ENCODE peak calls at places on chromosomes 11 and 22, in eight cellular contexts. S is Karpas-422, R is SK-N-SH, A is neuronal stem cell, J is H1, K is PC-3, C is neural progenitor cell, F is IMR-90. X is an unnamed sample.

GRCh38 chr11:65897020-65897471 is 3.1 kb downstream of the FOSL1 start:
- DNase-seq in F (no peak), J (no peak), C (no peak), K (peak; percentile 30), A (no peak), S (no peak), R (no peak), X (no peak)

GRCh38 chr22:43561421-43562178 is 149.8 kb downstream of the MPPED1 start:
- DNase-seq in A (no peak), F (no peak), C (no peak), R (peak; percentile 74), S (no peak), K (no peak), J (no peak), X (no peak)

GRCh38 chr11:69233761-69234136 is 60.2 kb upstream of the MYEOV start:
- DNase-seq in F (no peak), S (no peak), J (no peak), K (no peak), A (no peak), C (no peak), R (no peak), X (no peak)

GRCh38 chr22:41417622-41418390 is 28.8 kb downstream of the TOB2 start:
- DNase-seq in J (no peak), F (no peak), C (no peak), A (no peak), S (no peak), R (no peak), K (no peak), X (peak; percentile 24)

GRCh38 chr11:35035894-35036408 is 103.0 kb upstream of the CD44 start:
- DNase-seq in K (peak; percentile 74), S (no peak), J (no peak), A (no peak), F (peak; percentile 94), R (no peak), C (no peak), X (peak; percentile 88)

GRCh38 chr11:38169286-38169685 is 1571.2 kb upstream of the RAG2 start:
- DNase-seq in S (no peak), R (no peak), F (peak; percentile 2), A (no peak), K (peak; percentile 85), C (no peak), J (no peak), X (peak; percentile 44)

GRCh38 chr11:8649361-8649760 is 33.1 kb downstream of the TRIM66 start:
- DNase-seq in S (no peak), A (no peak), K (peak; percentile 45), J (no peak), R (no peak), F (peak; percentile 68), C (no peak), X (peak; percentile 29)

GRCh38 chr22:33873666-33874065 is 46.6 kb downstream of the LARGE1 start:
- DNase-seq in F (no peak), R (no peak), A (no peak), S (no peak), J (no peak), C (no peak), K (no peak), X (no peak)

GRCh38 chr11:3171931-3172560 is 6.9 kb upstream of the OSBPL5 start:
- DNase-seq in A (no peak), F (no peak), C (no peak), J (no peak), K (no peak), R (no peak), S (no peak), X (no peak)

GRCh38 chr11:71252782-71253730 is 679 bp upstream of the SHANK2 start:
- DNase-seq in C (peak; percentile 67), A (no peak), S (no peak), F (peak; percentile 68), K (peak; percentile 87), J (no peak), R (no peak), X (no peak)

GRCh38 chr11:68026391-68027105 is 3.9 kb upstream of the NDUFS8 start:
- DNase-seq in A (no peak), S (no peak), C (no peak), K (no peak), R (no peak), F (no peak), J (no peak), X (no peak)

GRCh38 chr22:45217345-45217744 is 23.3 kb downstream of the KIAA0930 start:
- DNase-seq in C (no peak), F (no peak), J (no peak), A (no peak), R (no peak), K (no peak), S (no peak), X (no peak)

GRCh38 chr11:844693-845644 is 2.3 kb downstream of the TSPAN4 start:
- DNase-seq in S (no peak), J (peak; percentile 67), R (peak; percentile 82), C (peak; percentile 83), A (no peak), K (peak; percentile 74), F (peak; percentile 87), X (peak; percentile 92)

GRCh38 chr11:122101625-122102291 is 14.3 kb downstream of the BLID start:
- DNase-seq in K (no peak), J (peak; percentile 58), R (peak; percentile 58), C (peak; percentile 86), A (peak; percentile 65), F (peak; percentile 85), S (no peak), X (peak; percentile 89)

GRCh38 chr11:77776455-77776854 is 44.1 kb downstream of the RSF1 start:
- DNase-seq in C (no peak), A (no peak), F (peak; percentile 20), K (peak; percentile 56), J (no peak), S (peak; percentile 72), R (no peak), X (peak; percentile 49)

GRCh38 chr11:114199051-114199450 is 97.1 kb upstream of the NNMT start:
- DNase-seq in C (no peak), K (no peak), R (no peak), F (no peak), A (no peak), S (no peak), J (no peak), X (no peak)

GRCh38 chr22:47197735-47198500 is 435.5 kb downstream of the TBC1D22A start:
- DNase-seq in S (no peak), A (no peak), R (peak; percentile 30), C (no peak), J (no peak), F (no peak), K (no peak), X (no peak)

GRCh38 chr11:130166457-130166784 is 6.8 kb downstream of the ST14 start:
- DNase-seq in C (no peak), J (no peak), S (no peak), F (peak; percentile 99), R (peak; percentile 46), K (peak; percentile 99), A (no peak), X (peak; percentile 32)

GRCh38 chr11:119742263-119742861 is 13.4 kb upstream of the NECTIN1 start:
- DNase-seq in A (peak; percentile 44), R (peak; percentile 89), J (no peak), F (no peak), K (no peak), C (peak; percentile 71), S (no peak), X (no peak)

GRCh38 chr11:288328-289144 is at the start of gene PGGHG:
- DNase-seq in K (peak; percentile 41), J (no peak), R (peak; percentile 95), A (no peak), F (no peak), C (peak; percentile 74), S (peak; percentile 67), X (no peak)

GRCh38 chr11:15698855-15699254 is 584.1 kb downstream of the INSC start:
- DNase-seq in F (no peak), A (no peak), K (no peak), C (no peak), S (no peak), R (no peak), J (no peak), X (no peak)

GRCh38 chr11:126482586-126483108 is 127.2 kb downstream of the ST3GAL4 start:
- DNase-seq in J (no peak), S (no peak), R (no peak), C (no peak), A (no peak), F (peak; percentile 6), K (no peak), X (no peak)

GRCh38 chr11:126480015-126480409 is 124.5 kb downstream of the ST3GAL4 start:
- DNase-seq in S (no peak), J (no peak), A (no peak), K (no peak), R (no peak), F (no peak), C (no peak), X (no peak)

GRCh38 chr11:126479178-126479930 is 123.9 kb downstream of the ST3GAL4 start:
- DNase-seq in C (no peak), S (no peak), J (no peak), A (no peak), F (no peak), K (no peak), R (no peak), X (no peak)

GRCh38 chr11:126480410-126481302 is 125.2 kb downstream of the ST3GAL4 start:
- DNase-seq in K (peak; percentile 93), J (peak; percentile 77), R (peak; percentile 88), F (peak; percentile 88), A (peak; percentile 79), C (peak; percentile 91), S (peak; percentile 90), X (peak; percentile 76)

GRCh38 chr11:126481303-126481680 is 125.8 kb downstream of the ST3GAL4 start:
- DNase-seq in A (no peak), J (no peak), S (no peak), C (no peak), K (no peak), F (no peak), R (no peak), X (no peak)
- H2AFZ ChIP-seq in A (no peak overlapping the region), J (no peak overlapping the region), S (no peak overlapping the region), C (no peak overlapping the region), K (peak overlapping the region; percentile 95), F (no peak overlapping the region), R (no peak overlapping the region), X (no peak overlapping the region)

GRCh38 chr22:22938672-22939536 is 51.3 kb downstream of the IGLL5 start:
- DNase-seq in A (no peak), R (no peak), F (no peak), J (no peak), S (no peak), K (no peak), C (no peak), X (no peak)
- H3K4me2 ChIP-seq in A (no peak overlapping the region), R (no peak overlapping the region), F (no peak overlapping the region), J (no peak overlapping the region), S (peak overlapping the region; percentile 25), K (no peak overlapping the region), C (no peak overlapping the region), X (no peak overlapping the region)

DNA sequence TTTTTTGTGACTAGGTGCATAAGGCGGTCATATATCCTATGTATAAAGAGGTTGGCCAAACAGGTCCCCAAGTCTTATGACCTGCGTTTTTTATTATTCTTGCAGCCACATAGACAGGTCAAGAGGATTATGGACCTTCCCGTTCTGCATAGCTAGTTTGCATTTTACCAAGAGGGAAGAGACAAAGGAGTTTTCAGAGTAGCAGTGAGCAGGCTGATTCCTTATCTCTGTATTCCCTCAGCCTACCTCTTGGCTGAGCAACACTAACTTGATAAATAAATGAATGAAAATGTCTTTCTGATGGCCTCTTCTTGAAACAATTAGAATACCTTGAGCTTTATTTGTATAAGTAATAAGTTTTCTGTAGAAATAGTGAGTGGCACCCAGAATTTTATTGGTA is 180.5 kb downstream of the WNT11 start:
- DNase-seq in C (peak; percentile 5), S (no peak), F (no peak), J (no peak), R (no peak), K (no peak), A (no peak), X (no peak)
- H2AFZ ChIP-seq in C (no peak overlapping the region), S (no peak overlapping the region), F (no peak overlapping the region), J (no peak overlapping the region), R (no peak overlapping the region), K (no peak overlapping the region), A (no peak overlapping the region), X (no peak overlapping the region)

GRCh38 chr11:18264035-18264434 is 2.0 kb upstream of the SAA1 start:
- DNase-seq in A (no peak), F (no peak), J (no peak), R (no peak), K (no peak), C (no peak), S (no peak), X (no peak)
- H3K4me2 ChIP-seq in A (no peak overlapping the region), F (no peak overlapping the region), J (no peak overlapping the region), R (no peak overlapping the region), K (no peak overlapping the region), C (no peak overlapping the region), S (no peak overlapping the region), X (no peak overlapping the region)